ENCODE peak calls at places on chromosome 3, in six cellular contexts. J is uterus, X is endodermal cell, O is AG10803, Y is lung, I is GM13976. T is an unnamed sample.

GRCh38 chr3:126142652-126143051 is 37.7 kb downstream of the ALDH1L1 start:
- DNase-seq in J (no peak), X (peak; percentile 19), O (no peak), Y (no peak), I (no peak), T (no peak)

GRCh38 chr3:37387462-37387861 is 213.1 kb upstream of the LRRFIP2 start:
- DNase-seq in J (no peak), X (no peak), O (peak; percentile 16), Y (no peak), I (no peak), T (no peak)

GRCh38 chr3:42256135-42256819 is 9.7 kb downstream of the CCK start:
- DNase-seq in J (no peak), X (no peak), O (peak; percentile 60), Y (no peak), I (no peak), T (no peak)

GRCh38 chr3:149277338-149277813 is 55.7 kb upstream of the CP start:
- DNase-seq in J (no peak), X (no peak), O (peak; percentile 80), Y (no peak), I (no peak), T (no peak)

GRCh38 chr3:180447156-180447555 is 154.8 kb upstream of the TTC14 start:
- DNase-seq in J (no peak), X (no peak), O (peak; percentile 9), Y (no peak), I (no peak), T (no peak)

GRCh38 chr3:134656211-134656800 is 5.5 kb upstream of the KY start:
- DNase-seq in J (no peak), X (peak; percentile 30), O (no peak), Y (no peak), I (no peak), T (no peak)

GRCh38 chr3:120429921-120430361 is 20.9 kb downstream of the FSTL1 start:
- DNase-seq in J (no peak), X (no peak), O (peak; percentile 91), Y (no peak), I (no peak), T (no peak)

GRCh38 chr3:42668793-42669217 is 15.3 kb downstream of the ZBTB47 start:
- DNase-seq in J (peak; percentile 17), X (no peak), O (peak; percentile 41), Y (no peak), I (no peak), T (no peak)

GRCh38 chr3:107826727-107827126 is 264.1 kb downstream of the CD47 start:
- DNase-seq in J (no peak), X (no peak), O (no peak), Y (no peak), I (no peak), T (no peak)

GRCh38 chr3:130787422-130788068 is 40.9 kb upstream of the PIK3R4 start:
- DNase-seq in J (no peak), X (peak; percentile 42), O (no peak), Y (no peak), I (no peak), T (peak; percentile 27)

GRCh38 chr3:167151671-167152070 is 228.4 kb downstream of the ZBBX start:
- DNase-seq in J (no peak), X (no peak), O (no peak), Y (no peak), I (no peak), T (no peak)

GRCh38 chr3:5019411-5020261 is 40.4 kb downstream of the BHLHE40 start:
- DNase-seq in J (no peak), X (peak; percentile 35), O (no peak), Y (no peak), I (no peak), T (no peak)

GRCh38 chr3:37537914-37538691 is 323.6 kb upstream of the CTDSPL start:
- DNase-seq in J (peak; percentile 57), X (no peak), O (no peak), Y (no peak), I (no peak), T (no peak)

GRCh38 chr3:9777695-9778023 is 7.9 kb upstream of the CAMK1 start:
- DNase-seq in J (no peak), X (no peak), O (no peak), Y (no peak), I (no peak), T (no peak)

GRCh38 chr3:183381179-183381578 is 47.2 kb downstream of the MCF2L2 start:
- DNase-seq in J (no peak), X (no peak), O (no peak), Y (no peak), I (no peak), T (no peak)

GRCh38 chr3:149611149-149611548 is 46.7 kb downstream of the WWTR1 start:
- DNase-seq in J (no peak), X (no peak), O (no peak), Y (no peak), I (no peak), T (no peak)

GRCh38 chr3:87298111-87298718 is 21.8 kb upstream of the POU1F1 start:
- DNase-seq in J (no peak), X (no peak), O (peak; percentile 28), Y (no peak), I (peak; percentile 34), T (no peak)

GRCh38 chr3:124273651-124274050 is 281.7 kb upstream of the ROPN1 start:
- DNase-seq in J (no peak), X (no peak), O (no peak), Y (no peak), I (no peak), T (no peak)

GRCh38 chr3:171115667-171116066 is 89.1 kb upstream of the SLC2A2 start:
- DNase-seq in J (no peak), X (peak; percentile 59), O (peak; percentile 81), Y (no peak), I (no peak), T (no peak)

GRCh38 chr3:153555919-153556318 is 393.9 kb downstream of the RAP2B start:
- DNase-seq in J (no peak), X (no peak), O (no peak), Y (no peak), I (no peak), T (no peak)

GRCh38 chr3:15205934-15206661 is at the start of gene CAPN7:
- DNase-seq in J (peak; percentile 91), X (peak; percentile 93), O (peak; percentile 93), Y (peak; percentile 93), I (peak; percentile 97), T (peak; percentile 97)

GRCh38 chr3:100333970-100334339 is 602 bp upstream of the NIT2 start:
- DNase-seq in J (no peak), X (no peak), O (no peak), Y (no peak), I (no peak), T (no peak)

GRCh38 chr3:4772171-4772804 is 206.9 kb upstream of the BHLHE40 start:
- DNase-seq in J (peak; percentile 94), X (no peak), O (peak; percentile 84), Y (peak; percentile 51), I (no peak), T (no peak)

GRCh38 chr3:126731044-126731443 is 27.0 kb downstream of the CHCHD6 start:
- DNase-seq in J (no peak), X (no peak), O (no peak), Y (no peak), I (peak; percentile 34), T (no peak)

GRCh38 chr3:158935846-158936245 is 134.0 kb downstream of the MFSD1 start:
- DNase-seq in J (no peak), X (no peak), O (peak; percentile 41), Y (no peak), I (no peak), T (no peak)

GRCh38 chr3:127113571-127113891 is 79.4 kb upstream of the PRR23E start:
- DNase-seq in J (no peak), X (peak; percentile 17), O (no peak), Y (no peak), I (no peak), T (no peak)

GRCh38 chr3:138365253-138365555 is 16.8 kb downstream of the MRAS start:
- DNase-seq in J (no peak), X (no peak), O (no peak), Y (no peak), I (no peak), T (no peak)

GRCh38 chr3:167102071-167102470 is 278.0 kb downstream of the ZBBX start:
- DNase-seq in J (no peak), X (peak; percentile 67), O (no peak), Y (no peak), I (no peak), T (no peak)

GRCh38 chr3:73781536-73781935 is 156.8 kb upstream of the PDZRN3 start:
- DNase-seq in J (no peak), X (no peak), O (no peak), Y (no peak), I (no peak), T (no peak)

GRCh38 chr3:66572938-66573710 is 72.3 kb upstream of the LRIG1 start:
- DNase-seq in J (no peak), X (peak; percentile 95), O (no peak), Y (no peak), I (no peak), T (peak; percentile 62)
- TF ChIP-seq CTCF in J (no peak), X (peak; percentile 92), O (peak; percentile 18), Y (no peak), I (peak; percentile 12), T (peak; percentile 57)

GRCh38 chr3:63974451-63974850 is 48.8 kb downstream of the PSMD6 start:
- DNase-seq in J (no peak), X (no peak), O (no peak), Y (no peak), I (no peak), T (no peak)

GRCh38 chr3:63975705-63976104 is 47.6 kb downstream of the PSMD6 start:
- DNase-seq in J (peak; percentile 51), X (no peak), O (peak; percentile 29), Y (no peak), I (no peak), T (no peak)

GRCh38 chr3:63972196-63972595 is 51.1 kb downstream of the PSMD6 start:
- DNase-seq in J (no peak), X (no peak), O (peak; percentile 76), Y (no peak), I (no peak), T (no peak)

GRCh38 chr3:63972987-63973386 is 50.3 kb downstream of the PSMD6 start:
- DNase-seq in J (no peak), X (no peak), O (no peak), Y (no peak), I (no peak), T (no peak)

DNA sequence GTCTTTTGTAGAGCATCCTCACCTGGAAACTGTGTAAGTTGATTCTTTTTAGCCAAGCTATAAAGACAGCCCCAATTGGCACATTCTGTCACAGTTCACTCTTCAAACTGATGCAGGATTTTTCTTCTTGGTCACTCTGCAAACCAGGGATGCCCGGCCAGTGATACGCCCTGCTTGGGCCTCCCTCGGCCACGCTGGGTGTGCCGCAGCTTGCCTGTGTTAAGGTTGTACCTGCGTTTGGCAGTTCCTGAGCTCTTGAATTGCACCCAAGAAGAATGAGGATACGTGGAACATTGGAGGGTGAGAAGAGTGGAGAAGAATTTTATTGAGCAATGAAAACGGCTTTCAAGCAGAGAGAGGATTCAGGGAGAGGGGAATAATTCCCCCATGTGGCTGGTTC is 49.9 kb downstream of the PSMD6 start:
- DNase-seq in J (no peak), X (no peak), O (no peak), Y (no peak), I (no peak), T (no peak)
- TF ChIP-seq CTCF in J (no peak), X (no peak), O (no peak), Y (no peak), I (no peak), T (no peak)

GRCh38 chr3:195929452-195929851 is 21.1 kb upstream of the TNK2 start:
- DNase-seq in J (no peak), X (no peak), O (no peak), Y (no peak), I (no peak), T (no peak)
- TF ChIP-seq CTCF in J (no peak), X (no peak), O (no peak), Y (no peak), I (no peak), T (no peak)

GRCh38 chr3:30751610-30752299 is 142.7 kb downstream of the GADL1 start:
- DNase-seq in J (peak; percentile 36), X (peak; percentile 80), O (peak; percentile 32), Y (no peak), I (peak; percentile 14), T (peak; percentile 44)
- TF ChIP-seq CTCF in J (peak; percentile 17), X (peak; percentile 74), O (peak; percentile 47), Y (no peak), I (peak; percentile 14), T (peak; percentile 47)